ENCODE peak calls at places on chromosomes 4 and X, in five cellular contexts. T is coronary artery, Y is HepG2, L is A549, B is tibial nerve. W is an unnamed sample.

GRCh38 chrX:41785685-41786084 is 61.7 kb downstream of the GPR82 start:
- DNase-seq in B (no peak), T (no peak), Y (no peak), L (no peak), W (no peak)

GRCh38 chrX:9133426-9133825 is 99.5 kb upstream of the FAM9B start:
- DNase-seq in L (no peak), T (no peak), Y (no peak), B (no peak), W (no peak)

GRCh38 chr4:124266706-124267105 is 445.8 kb downstream of the ANKRD50 start:
- DNase-seq in T (no peak), L (no peak), Y (no peak), B (no peak), W (no peak)

GRCh38 chr4:121072836-121073362 is 564 bp upstream of the NDNF start:
- DNase-seq in T (no peak), Y (no peak), L (no peak), B (no peak), W (no peak)

GRCh38 chr4:144754562-144755410 is 108.8 kb downstream of the HHIP start:
- DNase-seq in Y (no peak), T (no peak), L (no peak), B (no peak), W (peak)

GRCh38 chr4:144645102-144645469 is 870 bp upstream of the HHIP start:
- DNase-seq in L (no peak), Y (no peak), B (no peak), T (no peak), W (no peak)

GRCh38 chrX:153921070-153921469 is 5.0 kb downstream of the ARHGAP4 start:
- DNase-seq in B (no peak), L (no peak), T (no peak), Y (no peak), W (no peak)

GRCh38 chr4:181944527-181944926 is 298.7 kb upstream of the TENM3 start:
- DNase-seq in L (no peak), B (no peak), Y (no peak), T (no peak), W (no peak)

GRCh38 chr4:25474690-25475089 is 97.6 kb downstream of the ANAPC4 start:
- DNase-seq in T (no peak), L (no peak), B (no peak), Y (no peak), W (no peak)

GRCh38 chr4:181909368-181909767 is 333.8 kb upstream of the TENM3 start:
- DNase-seq in B (no peak), Y (no peak), L (no peak), T (no peak), W (peak)

GRCh38 chr4:13821522-13821921 is 194.0 kb upstream of the BOD1L1 start:
- DNase-seq in T (no peak), L (no peak), B (no peak), Y (no peak), W (no peak)

GRCh38 chr4:68338625-68339024 is 11.3 kb downstream of the YTHDC1 start:
- DNase-seq in Y (no peak), B (no peak), T (no peak), L (no peak), W (no peak)

DNA sequence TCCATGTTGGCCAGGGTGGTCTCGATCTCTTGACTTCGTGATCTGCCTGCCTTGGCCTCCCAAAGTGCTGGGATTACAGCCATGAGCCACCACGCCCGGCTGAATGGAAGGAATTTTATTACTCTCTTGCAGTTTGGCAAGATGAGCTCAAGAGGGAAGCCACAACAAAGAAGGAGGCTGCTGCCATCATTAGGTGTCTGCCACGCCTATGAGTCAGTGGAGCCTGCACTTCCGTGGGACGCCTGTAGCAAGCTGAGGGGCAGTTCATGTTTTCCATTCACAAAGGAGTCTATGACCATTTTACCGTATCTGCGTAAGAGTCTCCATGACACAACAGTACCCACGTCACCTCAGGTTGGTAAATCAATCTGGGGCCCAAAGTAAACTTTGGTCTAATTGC is 51.2 kb upstream of the CHRNA9 start:
- DNase-seq in T (no peak), L (peak), Y (no peak), B (no peak), W (peak)
- TF ChIP-seq CTCF in T (no peak), L (no peak), Y (no peak), B (no peak), W (peak)

DNA sequence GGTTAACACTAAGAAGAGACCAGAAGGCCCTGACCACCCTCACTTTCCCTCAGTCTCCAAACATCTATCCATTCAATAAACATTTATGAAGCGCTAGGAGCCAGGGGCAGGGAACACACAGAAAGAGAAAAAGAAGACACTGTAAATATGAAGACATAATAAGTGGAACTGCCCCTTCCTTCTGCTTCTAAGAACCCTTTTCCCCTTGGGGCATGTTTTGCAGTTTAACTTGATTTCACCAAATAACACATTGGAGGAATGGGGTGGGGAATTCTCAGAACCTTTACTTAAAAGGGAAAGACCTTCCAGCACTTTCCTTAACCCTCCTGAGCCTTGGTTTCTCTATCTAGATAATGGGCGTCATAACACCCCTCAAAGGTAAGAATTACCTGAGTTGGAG is 42.3 kb downstream of the RBM47 start:
- DNase-seq in Y (no peak), B (no peak), T (no peak), L (no peak), W (no peak)
- H3K27ac ChIP-seq in Y (no peak), B (peak), T (peak), L (peak), W (no peak)

GRCh38 chr4:51885371-51885770 is 42.4 kb downstream of the DCUN1D4 start:
- DNase-seq in B (no peak), T (no peak), Y (peak), L (peak), W (peak)
- TF ChIP-seq CTCF in B (peak), T (peak), Y (peak), L (no peak), W (peak)

GRCh38 chr4:1245481-1246051 is 3.4 kb downstream of the CTBP1 start:
- DNase-seq in Y (no peak), B (peak), L (no peak), T (peak), W (no peak)

GRCh38 chr4:1244978-1245471 is 3.9 kb downstream of the CTBP1 start:
- DNase-seq in Y (no peak), B (peak), L (no peak), T (peak), W (no peak)

GRCh38 chr4:1246901-1247810 is 1.8 kb downstream of the CTBP1 start:
- DNase-seq in T (peak), B (no peak), L (no peak), Y (no peak), W (no peak)

GRCh38 chr4:1247811-1248261 is 1.1 kb downstream of the CTBP1 start:
- DNase-seq in Y (no peak), T (peak), L (no peak), B (no peak), W (no peak)

GRCh38 chr4:1246111-1246881 is 2.6 kb downstream of the CTBP1 start:
- DNase-seq in T (peak), Y (no peak), B (no peak), L (no peak), W (no peak)
- H3K27ac ChIP-seq in T (peak), Y (no peak), B (peak), L (peak), W (no peak)

DNA sequence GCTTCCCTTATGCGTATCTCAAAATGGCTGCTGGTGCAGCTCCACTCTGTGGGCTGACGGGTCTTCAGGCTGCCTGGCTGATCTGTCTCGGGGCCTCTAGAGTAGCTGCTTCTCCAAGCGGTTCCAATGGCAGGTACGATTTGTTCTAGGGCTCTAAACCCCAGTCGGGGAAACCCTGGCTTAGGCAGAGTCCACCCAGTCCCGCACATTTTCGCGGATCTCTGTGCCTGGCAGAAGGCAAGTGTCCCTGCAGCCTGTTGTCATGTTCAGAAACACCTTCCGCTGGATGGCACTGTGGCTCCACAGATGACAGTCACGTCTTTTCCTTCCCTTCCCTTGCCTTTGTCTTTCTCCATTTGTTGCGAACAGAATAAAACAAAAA is 54.4 kb downstream of the NBDY start:
- DNase-seq in Y (no peak), L (no peak), T (peak), B (no peak), W (no peak)
- TF ChIP-seq CTCF in Y (peak), L (no peak), T (peak), B (peak), W (no peak)

DNA sequence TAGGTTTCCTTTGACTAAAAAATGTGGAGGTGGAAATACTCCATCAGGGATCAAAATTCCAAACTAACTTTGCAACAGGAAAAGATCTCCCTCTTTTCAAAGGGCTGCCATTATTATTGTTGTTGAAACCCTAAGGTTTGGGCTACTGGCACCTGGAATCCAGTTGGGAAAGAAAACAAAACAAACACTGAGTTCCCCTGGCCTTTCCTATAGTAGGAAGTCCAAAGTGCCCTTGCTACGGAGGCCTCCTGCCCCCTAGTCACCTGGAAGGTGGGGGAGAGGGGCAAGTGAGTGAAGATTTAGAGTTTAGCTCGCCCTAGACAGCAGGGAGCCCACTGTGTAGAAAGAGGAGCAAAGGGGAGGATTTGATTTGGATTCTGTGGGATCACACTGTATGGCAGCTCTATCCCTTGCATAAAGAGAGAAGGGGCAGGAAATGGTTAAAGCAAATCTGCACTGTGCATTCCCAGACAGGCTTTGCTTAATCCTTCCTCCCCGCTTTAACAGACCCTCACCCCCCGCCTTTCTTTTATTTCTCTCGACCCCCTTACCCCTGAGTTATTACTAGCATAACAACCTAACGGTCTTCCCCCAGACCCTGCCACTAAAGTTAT is 659 bp upstream of the FAT4 start:
- DNase-seq in L (no peak), Y (peak), T (no peak), B (no peak), W (no peak)
- H3K27ac ChIP-seq in L (no peak), Y (peak), T (peak), B (peak), W (no peak)

GRCh38 chr4:152398060-152398459 is 137.8 kb downstream of the FBXW7 start:
- DNase-seq in L (no peak), B (no peak), Y (peak), T (no peak), W (no peak)
- TF ChIP-seq CTCF in L (peak), B (no peak), Y (no peak), T (no peak), W (peak)

GRCh38 chrX:118345045-118345400 is 883 bp upstream of the WDR44 start:
- DNase-seq in T (no peak), Y (no peak), B (no peak), L (no peak), W (no peak)

GRCh38 chrX:118346258-118347094 is 570 bp downstream of the WDR44 start:
- DNase-seq in B (peak), T (no peak), L (peak), Y (peak), W (no peak)

GRCh38 chrX:118348186-118348810 is 2.4 kb downstream of the WDR44 start:
- DNase-seq in Y (no peak), T (no peak), L (no peak), B (no peak), W (no peak)

GRCh38 chrX:118347131-118347530 is 1.2 kb downstream of the WDR44 start:
- DNase-seq in T (no peak), L (no peak), B (no peak), Y (peak), W (no peak)

GRCh38 chrX:118345401-118346257 is at the start of gene WDR44:
- DNase-seq in Y (peak), L (peak), T (peak), B (peak), W (peak)
- H3K27ac ChIP-seq in Y (peak), L (peak), T (peak), B (peak), W (peak)

GRCh38 chr4:163673848-163674702 is 179.6 kb downstream of the TMA16 start:
- DNase-seq in Y (no peak), T (no peak), B (no peak), L (no peak), W (no peak)

GRCh38 chr4:163680390-163681098 is 186.1 kb downstream of the TMA16 start:
- DNase-seq in L (no peak), B (no peak), T (no peak), Y (no peak), W (peak)

GRCh38 chr4:163681208-163681821 is 186.8 kb downstream of the TMA16 start:
- DNase-seq in L (no peak), Y (peak), B (no peak), T (no peak), W (no peak)

DNA sequence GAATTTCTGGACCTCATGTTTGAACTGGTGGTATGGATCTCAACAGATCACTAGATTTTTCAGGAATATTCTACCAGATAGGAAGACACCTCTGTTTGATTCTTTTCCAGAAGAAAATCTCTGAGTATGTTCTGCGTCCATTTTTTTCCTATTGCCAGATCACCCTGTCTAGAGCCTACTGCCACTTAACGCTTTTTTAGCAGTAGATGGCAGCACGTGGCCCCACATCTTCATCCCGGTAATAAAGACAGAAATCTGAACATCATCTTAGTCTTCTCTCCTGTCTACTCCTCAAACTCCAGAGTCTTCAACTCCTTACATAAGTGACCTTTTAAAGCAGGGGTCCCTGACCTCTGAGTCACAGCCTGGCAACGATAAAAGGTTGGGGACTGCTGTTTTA is 184.7 kb downstream of the TMA16 start:
- DNase-seq in Y (peak), L (peak), B (no peak), T (no peak), W (no peak)
- TF ChIP-seq CTCF in Y (peak), L (peak), B (no peak), T (no peak), W (peak)

GRCh38 chr4:41787931-41788330 is 39.4 kb upstream of the PHOX2B start:
- DNase-seq in Y (no peak), B (no peak), L (no peak), T (no peak), W (no peak)

GRCh38 chr4:41785665-41786064 is 37.1 kb upstream of the PHOX2B start:
- DNase-seq in B (no peak), T (no peak), L (no peak), Y (no peak), W (no peak)

GRCh38 chr4:41784191-41784979 is 35.9 kb upstream of the PHOX2B start:
- DNase-seq in B (no peak), L (no peak), Y (no peak), T (no peak), W (no peak)
- H3K27ac ChIP-seq in B (no peak), L (no peak), Y (no peak), T (no peak), W (no peak)

W was measured in foreskin keratinocyte.